ENCODE peak calls at places on chromosomes 16 and 17, in five cellular contexts. X, B, W, L and I are unnamed samples.

GRCh38 chr17:7139400-7139799 is 24.8 kb upstream of the ASGR2 start:
- DNase-seq in X (no peak), B (no peak), W (no peak), L (no peak), I (no peak)

GRCh38 chr17:2239882-2240430 is 63.6 kb downstream of the SMG6 start:
- DNase-seq in X (no peak), B (no peak), W (peak; percentile 53), L (peak; percentile 96), I (no peak)

GRCh38 chr16:86771506-86772230 is 193.3 kb downstream of the FOXL1 start:
- DNase-seq in X (no peak), B (no peak), W (no peak), L (peak; percentile 17), I (no peak)

GRCh38 chr16:6250516-6250915 is 1082.1 kb upstream of the RBFOX1 start:
- DNase-seq in X (no peak), B (no peak), W (no peak), L (no peak), I (peak; percentile 82)

GRCh38 chr17:37696366-37696765 is 48.5 kb downstream of the HNF1B start:
- DNase-seq in X (no peak), B (no peak), W (no peak), L (no peak), I (no peak)

GRCh38 chr17:75516619-75517276 is 420 bp downstream of the TSEN54 start:
- DNase-seq in X (no peak), B (no peak), W (no peak), L (no peak), I (no peak)

GRCh38 chr17:72388765-72389473 is 268.1 kb downstream of the SOX9 start:
- DNase-seq in X (no peak), B (no peak), W (no peak), L (no peak), I (no peak)

GRCh38 chr17:73646409-73647305 is 2.4 kb upstream of the SDK2 start:
- DNase-seq in X (no peak), B (no peak), W (no peak), L (no peak), I (no peak)

GRCh38 chr16:27417047-27417671 is 15.2 kb downstream of the IL21R start:
- DNase-seq in X (no peak), B (no peak), W (no peak), L (no peak), I (no peak)